ENCODE peak calls at places on chromosomes 6 and 20, in ten cellular contexts. E is cardiac fibroblast, H is HFF-Myc, J is brain microvascular endothelial cell, V is tibial artery, W is dorsolateral prefrontal cortex, M is tibial nerve, B is fibroblast of lung, I is A549, Q is cardiac muscle cell. X is an unnamed sample.

GRCh38 chr6:43278524-43279078 is 19.5 kb upstream of the SLC22A7 start:
- DNase-seq in H (no peak), E (peak), M (no peak), I (no peak), B (no peak), V (no peak), W (no peak), Q (no peak), J (no peak), X (peak)

GRCh38 chr6:132202569-132202968 is 198.7 kb downstream of the MOXD1 start:
- DNase-seq in I (no peak), J (peak), Q (peak), B (peak), H (peak), W (no peak), V (no peak), M (no peak), E (peak), X (peak)

GRCh38 chr20:45098096-45098773 is 2.7 kb downstream of the KCNS1 start:
- DNase-seq in Q (peak), W (no peak), J (peak), I (no peak), B (peak), H (no peak), V (no peak), E (peak), M (no peak), X (no peak)

GRCh38 chr6:12472601-12473038 is 182.5 kb downstream of the EDN1 start:
- DNase-seq in Q (peak), J (peak), B (peak), V (peak), I (no peak), E (peak), W (no peak), M (no peak), H (no peak), X (peak)

GRCh38 chr6:34657307-34657978 is 39.1 kb downstream of the ILRUN start:
- DNase-seq in I (peak), Q (peak), B (peak), W (no peak), M (no peak), V (peak), H (no peak), J (peak), E (peak), X (peak)

GRCh38 chr6:39416728-39417127 is 94.2 kb upstream of the KCNK16 start:
- DNase-seq in W (no peak), Q (peak), V (peak), E (peak), B (no peak), M (no peak), H (peak), I (peak), J (peak), X (no peak)

GRCh38 chr6:17998003-17998402 is 10.6 kb upstream of the KIF13A start:
- DNase-seq in V (no peak), M (no peak), I (no peak), Q (no peak), J (no peak), H (no peak), E (no peak), W (no peak), B (no peak), X (no peak)

GRCh38 chr20:61837200-61837599 is 228.5 kb downstream of the TAF4 start:
- DNase-seq in B (no peak), E (no peak), H (no peak), V (no peak), M (no peak), J (no peak), W (no peak), Q (no peak), I (no peak), X (no peak)

GRCh38 chr6:151325075-151326050 is 66.0 kb downstream of the ZBTB2 start:
- DNase-seq in B (peak), W (peak), E (peak), M (peak), J (peak), Q (peak), V (peak), I (peak), H (no peak), X (peak)

GRCh38 chr20:4170621-4171537 is 155.5 kb upstream of the RNF24 start:
- DNase-seq in Q (peak), V (no peak), M (no peak), E (peak), W (no peak), B (no peak), J (peak), H (no peak), I (no peak), X (no peak)

GRCh38 chr6:108902389-108902792 is 54.2 kb downstream of the ARMC2 start:
- DNase-seq in V (no peak), W (no peak), Q (peak), I (no peak), H (no peak), B (no peak), E (peak), J (no peak), M (no peak), X (peak)

GRCh38 chr6:89321571-89321970 is 6.5 kb upstream of the GABRR2 start:
- DNase-seq in V (no peak), B (no peak), W (no peak), J (no peak), M (no peak), E (no peak), Q (peak), H (no peak), I (no peak), X (no peak)

GRCh38 chr6:32785781-32786533 is 22.6 kb upstream of the HLA-DQB2 start:
- DNase-seq in B (peak), Q (peak), J (peak), E (peak), I (peak), W (no peak), M (no peak), H (peak), V (peak), X (peak)

GRCh38 chr20:51327251-51327841 is 215.2 kb downstream of the NFATC2 start:
- DNase-seq in J (peak), B (peak), H (no peak), W (peak), E (peak), Q (peak), M (no peak), I (no peak), V (no peak), X (peak)

GRCh38 chr6:158611600-158612041 is 32.9 kb downstream of the DYNLT1 start:
- DNase-seq in W (no peak), I (no peak), Q (peak), V (no peak), H (no peak), J (no peak), B (no peak), M (no peak), E (no peak), X (no peak)

GRCh38 chr6:52415917-52416628 is 4.1 kb upstream of the EFHC1 start:
- DNase-seq in E (peak), Q (no peak), B (peak), J (no peak), I (no peak), H (no peak), W (no peak), V (no peak), M (no peak), X (peak)

GRCh38 chr6:82263916-82264315 is 16.4 kb upstream of the IBTK start:
- DNase-seq in Q (no peak), V (no peak), I (no peak), W (no peak), M (no peak), E (no peak), J (no peak), H (no peak), B (no peak), X (no peak)

GRCh38 chr6:133241901-133242760 is 974 bp downstream of the EYA4 start:
- DNase-seq in M (no peak), J (no peak), Q (peak), H (no peak), E (peak), V (no peak), B (peak), I (no peak), W (no peak), X (peak)

GRCh38 chr6:35238843-35239289 is 20.7 kb upstream of the ZNF76 start:
- DNase-seq in W (no peak), Q (peak), V (peak), H (no peak), I (no peak), J (no peak), B (peak), E (no peak), M (no peak), X (peak)

GRCh38 chr6:168612586-168612985 is 171.6 kb downstream of the SMOC2 start:
- DNase-seq in I (no peak), B (no peak), M (no peak), E (no peak), W (no peak), Q (no peak), V (no peak), J (no peak), H (no peak), X (no peak)

GRCh38 chr6:168618546-168619315 is 177.7 kb downstream of the SMOC2 start:
- DNase-seq in J (no peak), B (no peak), H (no peak), V (no peak), E (no peak), W (no peak), Q (no peak), M (no peak), I (no peak), X (no peak)

GRCh38 chr6:168615837-168616236 is 174.9 kb downstream of the SMOC2 start:
- DNase-seq in B (no peak), V (no peak), I (no peak), E (no peak), W (no peak), H (no peak), J (no peak), Q (no peak), M (no peak), X (no peak)

GRCh38 chr6:168619560-168620314 is 178.8 kb downstream of the SMOC2 start:
- DNase-seq in H (no peak), V (no peak), Q (no peak), E (no peak), I (no peak), W (no peak), J (no peak), B (no peak), M (no peak), X (no peak)

DNA sequence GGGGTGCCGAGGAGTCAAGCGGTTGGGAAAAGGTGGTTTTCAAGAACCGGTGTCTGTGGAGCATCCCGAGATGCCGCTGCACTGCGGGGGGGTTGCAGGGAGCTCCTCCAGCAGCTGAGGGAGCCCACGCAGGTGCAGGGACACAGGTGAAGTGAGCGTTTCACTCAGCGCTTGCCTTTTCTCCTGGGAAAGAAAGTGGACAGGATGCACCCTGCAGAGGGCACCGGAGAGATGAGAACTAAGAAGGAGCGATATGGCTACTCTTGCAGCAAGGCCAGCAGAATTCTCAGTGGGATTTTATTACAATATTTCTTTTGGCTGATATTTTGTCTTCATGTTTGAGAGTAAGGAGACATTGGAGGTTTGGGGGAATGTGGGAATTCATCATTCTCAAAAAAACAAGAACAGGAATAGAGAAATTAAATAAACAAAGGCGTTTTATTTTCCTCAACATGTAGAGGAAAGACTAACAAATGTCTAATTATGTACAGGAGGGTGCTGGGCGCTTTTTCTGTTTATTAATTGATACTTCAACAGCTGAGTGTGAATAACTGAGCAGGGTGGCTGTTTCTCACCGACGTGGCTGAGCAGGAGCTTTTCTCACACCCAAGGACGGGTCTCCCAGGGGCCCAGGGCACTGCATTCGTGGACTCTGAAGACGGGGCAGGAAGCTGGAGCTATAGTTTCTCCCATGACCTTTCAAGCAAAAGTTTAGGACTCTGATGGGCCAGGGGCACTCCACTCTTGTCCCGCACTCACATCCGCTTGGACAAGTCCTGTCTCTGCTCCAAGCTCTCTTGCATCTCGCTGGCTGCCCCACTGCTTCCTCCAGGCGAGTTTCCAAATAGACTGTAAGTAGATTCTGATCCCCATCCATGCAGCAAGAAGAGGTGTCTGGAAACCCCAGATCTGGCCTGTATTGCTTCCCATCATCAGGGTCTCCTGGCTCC is 176.1 kb downstream of the SMOC2 start:
- DNase-seq in J (no peak), Q (no peak), B (no peak), M (no peak), V (no peak), H (no peak), I (no peak), W (peak), E (peak), X (peak)
- TF ChIP-seq CTCF in J (no peak), Q (peak), B (no peak), M (peak), V (peak), H (no peak), I (no peak), W (peak), E (no peak), X (peak)

GRCh38 chr6:37016995-37017394 is 11.5 kb downstream of the FGD2 start:
- DNase-seq in B (no peak), E (no peak), I (no peak), M (no peak), H (no peak), J (no peak), V (no peak), W (no peak), Q (no peak), X (no peak)

GRCh38 chr6:37014667-37015066 is 9.2 kb downstream of the FGD2 start:
- DNase-seq in I (no peak), Q (no peak), V (no peak), M (no peak), B (no peak), H (no peak), W (no peak), J (no peak), E (no peak), X (no peak)

GRCh38 chr6:37015532-37015931 is 10.1 kb downstream of the FGD2 start:
- DNase-seq in J (no peak), Q (no peak), I (no peak), M (no peak), V (no peak), W (no peak), B (no peak), H (no peak), E (no peak), X (no peak)

GRCh38 chr6:37011656-37012378 is 6.4 kb downstream of the FGD2 start:
- DNase-seq in J (peak), I (no peak), M (no peak), Q (peak), E (peak), B (peak), W (no peak), H (no peak), V (no peak), X (peak)

DNA sequence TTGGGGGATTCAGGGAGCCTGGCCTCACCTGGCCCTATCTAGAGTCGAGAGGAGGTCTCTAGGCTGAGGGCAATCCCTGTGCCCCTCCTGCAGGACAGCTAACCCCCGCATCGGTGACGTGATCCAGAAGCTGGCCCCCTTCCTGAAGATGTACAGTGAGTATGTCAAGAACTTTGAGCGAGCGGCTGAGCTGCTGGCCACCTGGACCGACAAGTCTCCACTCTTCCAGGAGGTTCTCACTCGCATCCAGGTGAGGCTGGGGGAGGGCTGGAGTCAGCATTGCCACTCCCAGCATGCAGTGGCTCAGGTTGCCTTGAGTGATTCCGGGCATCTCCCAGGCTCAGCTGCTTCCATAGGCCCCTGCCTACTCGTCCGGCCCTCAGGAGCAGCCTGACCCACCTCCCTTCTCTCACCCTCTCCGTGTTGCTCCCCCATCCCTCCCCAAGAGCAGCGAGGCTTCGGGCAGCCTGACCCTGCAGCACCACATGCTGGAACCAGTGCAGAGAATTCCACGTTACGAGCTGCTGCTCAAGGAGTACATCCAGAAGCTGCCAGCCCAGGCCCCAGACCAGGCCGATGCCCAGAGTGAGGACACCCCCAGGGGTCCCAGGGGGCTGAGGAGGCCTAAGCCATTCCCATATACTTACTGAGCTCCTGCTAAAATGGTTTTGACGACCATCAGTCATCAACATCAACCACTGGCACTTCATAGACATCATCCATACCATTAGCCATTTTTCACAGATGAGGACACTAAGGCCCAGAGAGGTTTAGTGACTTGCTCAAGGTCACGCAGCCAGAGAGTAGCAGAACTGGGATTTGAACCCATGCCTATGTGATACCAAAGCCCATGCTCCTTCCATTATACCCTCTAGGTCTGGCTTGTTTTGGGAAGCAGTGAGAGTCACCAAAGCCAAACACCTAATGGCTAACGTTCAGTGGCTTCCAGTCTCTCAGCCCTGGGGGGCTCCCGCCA is 8.3 kb downstream of the FGD2 start:
- DNase-seq in V (no peak), H (no peak), E (no peak), Q (no peak), B (no peak), J (no peak), I (no peak), M (no peak), W (no peak), X (no peak)
- H3K4me3 ChIP-seq in V (no peak), H (no peak), E (no peak), Q (no peak), B (no peak), J (no peak), I (no peak), M (no peak), W (no peak), X (no peak)

GRCh38 chr6:169084067-169084466 is 169.6 kb downstream of the THBS2 start:
- DNase-seq in H (no peak), M (no peak), V (no peak), E (no peak), I (no peak), J (no peak), Q (no peak), W (no peak), B (no peak), X (no peak)

GRCh38 chr6:169086020-169086419 is 167.6 kb downstream of the THBS2 start:
- DNase-seq in Q (no peak), J (no peak), M (no peak), E (peak), H (no peak), B (no peak), V (no peak), W (no peak), I (no peak), X (no peak)

GRCh38 chr6:169085466-169085865 is 168.2 kb downstream of the THBS2 start:
- DNase-seq in J (no peak), B (no peak), M (no peak), E (no peak), W (no peak), V (no peak), Q (no peak), I (no peak), H (no peak), X (no peak)

GRCh38 chr6:169088761-169089160 is 164.9 kb downstream of the THBS2 start:
- DNase-seq in W (no peak), I (no peak), B (no peak), J (no peak), H (no peak), Q (no peak), M (no peak), E (no peak), V (no peak), X (no peak)

DNA sequence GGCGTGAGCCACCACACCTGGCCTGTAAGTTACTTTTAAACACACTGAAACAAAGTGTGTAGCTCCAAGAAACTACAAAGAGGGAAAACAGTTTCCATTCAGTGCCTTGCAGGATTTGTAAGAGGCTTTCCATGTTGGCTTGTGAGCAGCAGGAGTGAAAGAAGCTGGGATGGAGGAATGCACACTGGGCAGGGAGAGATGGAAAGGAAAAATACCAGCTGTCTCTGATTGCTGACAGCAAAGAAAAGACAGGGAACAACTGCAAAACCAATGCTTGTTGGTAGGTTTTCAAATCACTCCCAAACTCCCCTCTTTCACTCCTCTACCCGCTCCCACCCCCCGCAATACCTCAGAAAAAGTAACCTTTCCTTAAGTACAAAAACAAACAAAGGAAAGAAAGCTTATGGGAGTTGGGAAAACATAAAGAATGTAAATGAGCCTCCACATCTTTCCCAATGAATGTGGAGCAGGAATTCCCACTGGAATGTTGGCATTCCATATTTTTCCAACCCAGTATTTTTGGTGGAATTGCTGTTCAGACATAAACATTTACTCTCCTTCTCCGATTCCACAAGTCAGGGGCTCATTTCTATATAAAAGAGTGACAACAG is 166.1 kb downstream of the THBS2 start:
- DNase-seq in V (no peak), J (no peak), M (no peak), E (no peak), W (no peak), B (peak), H (no peak), Q (peak), I (no peak), X (peak)
- TF ChIP-seq CTCF in V (no peak), J (no peak), M (no peak), E (no peak), W (no peak), B (no peak), H (no peak), Q (no peak), I (no peak), X (no peak)

GRCh38 chr20:49284818-49285217 is 7.0 kb upstream of the ZNFX1 start:
- DNase-seq in J (no peak), M (no peak), I (no peak), E (no peak), H (no peak), B (no peak), W (no peak), V (no peak), Q (no peak), X (no peak)

GRCh38 chr20:49283703-49284625 is 6.1 kb upstream of the ZNFX1 start:
- DNase-seq in B (no peak), W (no peak), H (no peak), E (no peak), I (no peak), M (no peak), V (no peak), Q (no peak), J (no peak), X (no peak)

GRCh38 chr20:49281913-49282467 is 4.1 kb upstream of the ZNFX1 start:
- DNase-seq in H (no peak), Q (no peak), E (no peak), J (no peak), B (no peak), M (no peak), V (no peak), W (no peak), I (no peak), X (no peak)

GRCh38 chr20:49282584-49283171 is 4.8 kb upstream of the ZNFX1 start:
- DNase-seq in J (no peak), V (no peak), I (no peak), H (no peak), W (no peak), Q (no peak), B (no peak), E (no peak), M (no peak), X (no peak)

GRCh38 chr20:49283176-49283702 is 5.4 kb upstream of the ZNFX1 start:
- DNase-seq in V (no peak), Q (no peak), M (no peak), E (no peak), H (no peak), J (no peak), W (no peak), B (no peak), I (no peak), X (no peak)
- H3K4me3 ChIP-seq in V (no peak), Q (no peak), M (no peak), E (peak), H (peak), J (peak), W (no peak), B (peak), I (peak), X (peak)

GRCh38 chr6:15245361-15246216 is at the start of gene JARID2:
- DNase-seq in Q (peak), I (peak), M (peak), W (peak), J (peak), E (peak), B (peak), H (peak), V (peak), X (peak)
- TF ChIP-seq CTCF in Q (no peak), I (no peak), M (no peak), W (no peak), J (no peak), E (no peak), B (no peak), H (no peak), V (no peak), X (no peak)

GRCh38 chr6:142883011-142883410 is 62.0 kb downstream of the HIVEP2 start:
- DNase-seq in E (peak), V (no peak), Q (peak), J (no peak), M (no peak), B (no peak), I (no peak), H (no peak), W (no peak), X (peak)
- H3K4me3 ChIP-seq in E (no peak), V (no peak), Q (no peak), J (no peak), M (no peak), B (no peak), I (no peak), H (no peak), W (no peak), X (no peak)